ENCODE peak calls at places on chromosome 16, in five cellular contexts. P is HFF-Myc, F is MM.1S, K is ovary, O is IMR-90. N is an unnamed sample.

GRCh38 chr16:27110524-27110896 is 43.8 kb downstream of the C16orf82 start:
- DNase-seq in O (no peak), F (no peak), P (no peak), K (no peak), N (no peak)

GRCh38 chr16:81237282-81237681 is 1.2 kb upstream of the BCO1 start:
- DNase-seq in K (no peak), F (no peak), O (no peak), P (no peak), N (no peak)

GRCh38 chr16:28587386-28587785 is 9.5 kb downstream of the SULT1A2 start:
- DNase-seq in F (no peak), K (no peak), P (no peak), O (no peak), N (no peak)

GRCh38 chr16:667780-668518 is at the start of gene RHOT2:
- DNase-seq in K (peak; percentile 94), F (peak; percentile 95), P (no peak), O (peak; percentile 85), N (peak; percentile 38)

GRCh38 chr16:74817851-74818250 is 43.2 kb upstream of the FA2H start:
- DNase-seq in F (no peak), P (no peak), K (no peak), O (no peak), N (no peak)

GRCh38 chr16:65392831-65393565 is 271.1 kb upstream of the CDH11 start:
- DNase-seq in P (no peak), K (no peak), O (no peak), F (no peak), N (no peak)

GRCh38 chr16:2820836-2821482 is 3.9 kb downstream of the PRSS21 start:
- DNase-seq in F (no peak), O (no peak), K (no peak), P (no peak), N (no peak)

GRCh38 chr16:64892843-64893242 is 229.0 kb downstream of the CDH11 start:
- DNase-seq in O (peak; percentile 93), K (no peak), P (peak; percentile 53), F (no peak), N (peak; percentile 74)

GRCh38 chr16:87317766-87318121 is 552 bp upstream of the C16orf95 start:
- DNase-seq in O (peak; percentile 50), P (no peak), K (peak; percentile 74), F (peak; percentile 23), N (no peak)

GRCh38 chr16:7325835-7326234 is 6.8 kb upstream of the RBFOX1 start:
- DNase-seq in K (no peak), O (no peak), P (no peak), F (no peak), N (no peak)

GRCh38 chr16:58418026-58418425 is 25.8 kb downstream of the GINS3 start:
- DNase-seq in F (no peak), O (no peak), K (no peak), P (no peak), N (no peak)

GRCh38 chr16:59859606-59860402 is 1125.7 kb upstream of the GOT2 start:
- DNase-seq in K (no peak), F (no peak), P (no peak), O (no peak), N (peak; percentile 2)

GRCh38 chr16:4298761-4299522 is 16.9 kb upstream of the GLIS2 start:
- DNase-seq in K (peak; percentile 71), F (no peak), O (peak; percentile 94), P (peak; percentile 94), N (peak; percentile 69)

GRCh38 chr16:69939821-69940585 is 11.1 kb upstream of the CLEC18A start:
- DNase-seq in F (no peak), P (no peak), K (no peak), O (no peak), N (no peak)

GRCh38 chr16:83138976-83139690 is 512.4 kb downstream of the CDH13 start:
- DNase-seq in O (peak; percentile 51), P (no peak), K (no peak), F (no peak), N (no peak)

GRCh38 chr16:90020260-90020837 is 1.1 kb upstream of the DBNDD1 start:
- DNase-seq in O (peak; percentile 36), K (no peak), F (no peak), P (no peak), N (no peak)

GRCh38 chr16:53892155-53892554 is 188.2 kb downstream of the FTO start:
- DNase-seq in O (peak; percentile 81), P (peak; percentile 43), K (peak; percentile 51), F (peak; percentile 25), N (peak; percentile 42)

GRCh38 chr16:3542601-3543373 is 34.4 kb downstream of the NLRC3 start:
- DNase-seq in O (no peak), K (no peak), P (no peak), F (no peak), N (no peak)

GRCh38 chr16:15985144-15985543 is 35.7 kb downstream of the ABCC1 start:
- DNase-seq in K (no peak), O (no peak), F (no peak), P (no peak), N (no peak)

GRCh38 chr16:70661918-70662641 is 15.7 kb downstream of the IL34 start:
- DNase-seq in F (no peak), P (no peak), K (peak; percentile 73), O (no peak), N (no peak)

GRCh38 chr16:56629531-56629930 is 2.9 kb upstream of the MT1M start:
- DNase-seq in O (no peak), F (no peak), K (no peak), P (no peak), N (no peak)

GRCh38 chr16:66549284-66550131 is at the start of gene TK2:
- DNase-seq in O (peak; percentile 72), P (peak; percentile 6), K (peak; percentile 74), F (peak; percentile 65), N (no peak)

GRCh38 chr16:1871974-1872635 is at the start of gene MEIOB:
- DNase-seq in P (no peak), O (no peak), K (no peak), F (no peak), N (no peak)

GRCh38 chr16:50533317-50533716 is 14.9 kb upstream of the NKD1 start:
- DNase-seq in O (no peak), P (no peak), F (no peak), K (no peak), N (no peak)

GRCh38 chr16:12784076-12784475 is 19.6 kb downstream of the CPPED1 start:
- DNase-seq in P (no peak), F (no peak), K (no peak), O (no peak), N (no peak)

GRCh38 chr16:3488801-3489200 is 6.5 kb downstream of the C16orf90 start:
- DNase-seq in K (no peak), O (no peak), F (no peak), P (no peak), N (no peak)

GRCh38 chr16:4263504-4264436 is 9.1 kb downstream of the TFAP4 start:
- DNase-seq in P (peak; percentile 87), K (peak; percentile 96), F (no peak), O (peak; percentile 86), N (peak; percentile 64)

GRCh38 chr16:13957197-13958078 is 37.5 kb downstream of the ERCC4 start:
- DNase-seq in P (peak; percentile 89), F (peak; percentile 80), O (peak; percentile 95), K (peak; percentile 79), N (peak; percentile 73)

GRCh38 chr16:85687651-85688471 is 893 bp downstream of the GINS2 start:
- DNase-seq in P (no peak), O (no peak), K (no peak), F (no peak), N (no peak)

GRCh38 chr16:85690469-85691064 is 1.8 kb upstream of the GINS2 start:
- DNase-seq in K (no peak), P (no peak), O (no peak), F (no peak), N (no peak)

GRCh38 chr16:85688586-85689284 is at the start of gene GINS2:
- DNase-seq in F (peak; percentile 89), P (peak; percentile 29), K (peak; percentile 90), O (peak; percentile 84), N (peak; percentile 50)

GRCh38 chr16:85689950-85690320 is 1.2 kb upstream of the GINS2 start:
- DNase-seq in O (no peak), K (no peak), P (no peak), F (no peak), N (no peak)

DNA sequence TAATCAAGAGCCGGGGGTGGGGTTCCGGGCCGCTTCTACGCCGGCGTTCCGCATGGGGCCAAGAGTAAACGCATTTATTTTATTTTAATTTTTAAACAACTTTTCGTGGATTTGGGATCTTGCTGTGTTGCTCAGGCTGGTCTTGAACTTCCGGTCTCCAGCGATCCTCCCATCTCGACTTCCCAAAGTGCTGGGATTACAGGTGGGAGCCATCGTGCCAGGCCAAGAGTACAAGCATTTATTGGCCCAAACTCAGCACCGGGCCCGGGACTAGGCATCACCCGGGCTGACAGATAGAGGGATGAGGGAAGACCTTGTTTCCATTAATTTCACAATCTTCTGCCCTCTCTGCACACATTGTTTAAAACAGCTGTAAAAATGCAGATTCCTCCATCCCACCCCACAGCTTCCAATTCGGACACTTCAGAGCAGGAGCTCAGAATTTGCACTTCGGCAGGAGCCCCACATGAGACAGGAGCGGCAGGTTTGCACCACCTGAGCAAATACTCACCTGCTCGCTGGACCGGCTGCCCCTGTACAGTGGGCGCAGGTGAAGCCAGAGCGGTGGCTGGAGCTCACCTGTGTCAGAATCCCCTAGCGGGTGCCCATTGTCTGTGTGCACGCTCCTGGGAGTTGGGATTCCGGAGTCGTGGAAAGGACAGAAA is 663 bp upstream of the GINS2 start:
- DNase-seq in O (no peak), K (no peak), P (no peak), F (no peak), N (no peak)
- H3K4me3 ChIP-seq in O (peak overlapping the region; percentile 48), K (peak overlapping the region; percentile 55), P (peak overlapping the region; percentile 37), F (peak overlapping the region; percentile 15), N (peak overlapping the region; percentile 49)

GRCh38 chr16:30031477-30031918 is 427 bp upstream of the TLCD3B start:
- DNase-seq in F (no peak), K (no peak), O (no peak), P (no peak), N (no peak)
- H3K4me3 ChIP-seq in F (no peak overlapping the region), K (no peak overlapping the region), O (no peak overlapping the region), P (no peak overlapping the region), N (no peak overlapping the region)

GRCh38 chr16:47995354-47995753 is 160.4 kb downstream of the ABCC12 start:
- DNase-seq in P (no peak), F (no peak), K (no peak), O (no peak), N (no peak)

GRCh38 chr16:48003226-48003907 is 152.4 kb downstream of the ABCC12 start:
- DNase-seq in O (no peak), F (no peak), K (no peak), P (no peak), N (no peak)

GRCh38 chr16:48001306-48001885 is 154.4 kb downstream of the ABCC12 start:
- DNase-seq in O (no peak), K (no peak), P (no peak), F (no peak), N (no peak)

GRCh38 chr16:48000622-48001021 is 155.2 kb downstream of the ABCC12 start:
- DNase-seq in P (no peak), O (no peak), F (no peak), K (no peak), N (no peak)
- H3K4me3 ChIP-seq in P (no peak overlapping the region), O (no peak overlapping the region), F (no peak overlapping the region), K (no peak overlapping the region), N (no peak overlapping the region)

DNA sequence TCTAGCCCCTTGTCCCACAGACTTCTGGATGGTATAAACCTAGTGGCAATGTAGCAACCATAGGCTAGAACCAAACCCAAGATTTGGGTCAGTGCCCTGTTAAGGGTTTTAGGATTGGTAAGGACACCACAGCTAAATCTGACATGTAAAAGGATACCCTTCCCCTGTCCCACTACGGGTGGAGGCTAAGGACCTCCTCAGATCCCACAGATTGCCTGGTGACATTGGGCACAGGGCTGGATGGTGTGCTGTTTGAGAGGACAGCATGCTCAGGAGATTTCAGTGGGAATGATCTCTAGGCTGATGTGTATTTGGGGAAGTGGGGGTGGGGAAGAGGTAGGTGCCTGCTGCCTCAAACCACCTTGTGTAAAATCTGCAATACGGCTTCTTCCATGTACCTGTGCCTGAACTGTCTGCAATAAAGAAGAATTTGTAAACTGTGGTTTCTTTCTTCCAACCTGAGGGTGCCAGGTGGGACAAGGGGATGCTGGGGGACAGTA is 671 bp upstream of the EDC4 start:
- DNase-seq in O (no peak), F (no peak), P (no peak), K (no peak), N (no peak)
- H3K4me3 ChIP-seq in O (no peak overlapping the region), F (peak overlapping the region; percentile 99), P (peak overlapping the region; percentile 93), K (peak overlapping the region; percentile 89), N (no peak overlapping the region)

N was measured in AG09309.